ENCODE peak calls at places on chromosomes 11 and 22, in six cellular contexts. One of them, this sample, is unnamed.

GRCh38 chr22:49548356-49549202 is 279.1 kb downstream of the BRD1 start:
- DNase-seq in Right ventricle myocardium superior: peak
- DNase-seq in NCI-H2029 treated with DMSO at 0.1 percent for 48 hours: no peak
- DNase-seq in EL: no peak
- DNase-seq in T follicular helper cell: no peak
- DNase-seq in activated CD4-positive, alpha-beta T cell treated with anti-CD3 and anti-CD28 coated beads for 36 hours: no peak
- DNase-seq in this sample: no peak

GRCh38 chr22:42957958-42958357 is 57.0 kb downstream of the PACSIN2 start:
- DNase-seq in activated CD4-positive, alpha-beta T cell treated with anti-CD3 and anti-CD28 coated beads for 36 hours: no peak
- DNase-seq in EL: no peak
- DNase-seq in T follicular helper cell: no peak
- DNase-seq in NCI-H2029 treated with DMSO at 0.1 percent for 48 hours: no peak
- DNase-seq in Right ventricle myocardium superior: no peak
- DNase-seq in this sample: no peak

GRCh38 chr11:15912825-15913224 is 443.5 kb downstream of the SOX6 start:
- DNase-seq in NCI-H2029 treated with DMSO at 0.1 percent for 48 hours: no peak
- DNase-seq in T follicular helper cell: no peak
- DNase-seq in Right ventricle myocardium superior: no peak
- DNase-seq in activated CD4-positive, alpha-beta T cell treated with anti-CD3 and anti-CD28 coated beads for 36 hours: no peak
- DNase-seq in EL: no peak
- DNase-seq in this sample: no peak

GRCh38 chr22:20464096-20464614 is 26.5 kb upstream of the SCARF2 start:
- DNase-seq in T follicular helper cell: peak
- DNase-seq in activated CD4-positive, alpha-beta T cell treated with anti-CD3 and anti-CD28 coated beads for 36 hours: peak
- DNase-seq in EL: no peak
- DNase-seq in Right ventricle myocardium superior: no peak
- DNase-seq in NCI-H2029 treated with DMSO at 0.1 percent for 48 hours: no peak
- DNase-seq in this sample: peak

GRCh38 chr11:116910378-116910777 is 73.0 kb upstream of the APOA1 start:
- DNase-seq in activated CD4-positive, alpha-beta T cell treated with anti-CD3 and anti-CD28 coated beads for 36 hours: no peak
- DNase-seq in EL: no peak
- DNase-seq in NCI-H2029 treated with DMSO at 0.1 percent for 48 hours: no peak
- DNase-seq in T follicular helper cell: no peak
- DNase-seq in Right ventricle myocardium superior: no peak
- DNase-seq in this sample: no peak

GRCh38 chr22:33000342-33001280 is 57.6 kb downstream of the SYN3 start:
- DNase-seq in T follicular helper cell: no peak
- DNase-seq in activated CD4-positive, alpha-beta T cell treated with anti-CD3 and anti-CD28 coated beads for 36 hours: peak
- DNase-seq in NCI-H2029 treated with DMSO at 0.1 percent for 48 hours: no peak
- DNase-seq in EL: peak
- DNase-seq in Right ventricle myocardium superior: peak
- DNase-seq in this sample: peak

GRCh38 chr11:12149672-12150225 is 39.4 kb downstream of the MICAL2 start:
- DNase-seq in T follicular helper cell: no peak
- DNase-seq in EL: no peak
- DNase-seq in NCI-H2029 treated with DMSO at 0.1 percent for 48 hours: no peak
- DNase-seq in activated CD4-positive, alpha-beta T cell treated with anti-CD3 and anti-CD28 coated beads for 36 hours: peak
- DNase-seq in Right ventricle myocardium superior: no peak
- DNase-seq in this sample: no peak

GRCh38 chr11:15073361-15074205 is at the start of gene CALCB:
- DNase-seq in activated CD4-positive, alpha-beta T cell treated with anti-CD3 and anti-CD28 coated beads for 36 hours: peak
- DNase-seq in T follicular helper cell: no peak
- DNase-seq in Right ventricle myocardium superior: peak
- DNase-seq in EL: peak
- DNase-seq in NCI-H2029 treated with DMSO at 0.1 percent for 48 hours: peak
- DNase-seq in this sample: no peak

GRCh38 chr11:86508604-86509471 is 134.2 kb downstream of the CCDC81 start:
- DNase-seq in EL: peak
- DNase-seq in activated CD4-positive, alpha-beta T cell treated with anti-CD3 and anti-CD28 coated beads for 36 hours: no peak
- DNase-seq in NCI-H2029 treated with DMSO at 0.1 percent for 48 hours: no peak
- DNase-seq in T follicular helper cell: no peak
- DNase-seq in Right ventricle myocardium superior: no peak
- DNase-seq in this sample: no peak

GRCh38 chr11:119700030-119700429 is 29.0 kb downstream of the NECTIN1 start:
- DNase-seq in NCI-H2029 treated with DMSO at 0.1 percent for 48 hours: no peak
- DNase-seq in EL: no peak
- DNase-seq in Right ventricle myocardium superior: no peak
- DNase-seq in T follicular helper cell: no peak
- DNase-seq in activated CD4-positive, alpha-beta T cell treated with anti-CD3 and anti-CD28 coated beads for 36 hours: no peak
- DNase-seq in this sample: no peak

GRCh38 chr22:26922804-26923203 is 265.4 kb downstream of the MIAT start:
- DNase-seq in Right ventricle myocardium superior: no peak
- DNase-seq in activated CD4-positive, alpha-beta T cell treated with anti-CD3 and anti-CD28 coated beads for 36 hours: peak
- DNase-seq in T follicular helper cell: no peak
- DNase-seq in EL: no peak
- DNase-seq in NCI-H2029 treated with DMSO at 0.1 percent for 48 hours: no peak
- DNase-seq in this sample: no peak

GRCh38 chr11:34564807-34565241 is 51.2 kb upstream of the ELF5 start:
- DNase-seq in Right ventricle myocardium superior: peak
- DNase-seq in NCI-H2029 treated with DMSO at 0.1 percent for 48 hours: no peak
- DNase-seq in T follicular helper cell: no peak
- DNase-seq in EL: no peak
- DNase-seq in activated CD4-positive, alpha-beta T cell treated with anti-CD3 and anti-CD28 coated beads for 36 hours: no peak
- DNase-seq in this sample: no peak

GRCh38 chr11:69409812-69410645 is 71.4 kb upstream of the LINC01488 start:
- DNase-seq in T follicular helper cell: no peak
- DNase-seq in activated CD4-positive, alpha-beta T cell treated with anti-CD3 and anti-CD28 coated beads for 36 hours: peak
- DNase-seq in NCI-H2029 treated with DMSO at 0.1 percent for 48 hours: no peak
- DNase-seq in EL: no peak
- DNase-seq in Right ventricle myocardium superior: no peak
- DNase-seq in this sample: no peak

GRCh38 chr11:13970986-13971385 is 8.5 kb downstream of the SPON1 start:
- DNase-seq in NCI-H2029 treated with DMSO at 0.1 percent for 48 hours: no peak
- DNase-seq in Right ventricle myocardium superior: peak
- DNase-seq in T follicular helper cell: no peak
- DNase-seq in activated CD4-positive, alpha-beta T cell treated with anti-CD3 and anti-CD28 coated beads for 36 hours: peak
- DNase-seq in EL: peak
- DNase-seq in this sample: no peak

GRCh38 chr11:803770-804598 is 1.0 kb downstream of the PIDD1 start:
- DNase-seq in EL: no peak
- DNase-seq in Right ventricle myocardium superior: no peak
- DNase-seq in activated CD4-positive, alpha-beta T cell treated with anti-CD3 and anti-CD28 coated beads for 36 hours: no peak
- DNase-seq in T follicular helper cell: no peak
- DNase-seq in NCI-H2029 treated with DMSO at 0.1 percent for 48 hours: no peak
- DNase-seq in this sample: no peak

GRCh38 chr11:94790771-94791180 is 22.6 kb downstream of the AMOTL1 start:
- DNase-seq in activated CD4-positive, alpha-beta T cell treated with anti-CD3 and anti-CD28 coated beads for 36 hours: no peak
- DNase-seq in Right ventricle myocardium superior: no peak
- DNase-seq in EL: no peak
- DNase-seq in NCI-H2029 treated with DMSO at 0.1 percent for 48 hours: no peak
- DNase-seq in T follicular helper cell: no peak
- DNase-seq in this sample: no peak

GRCh38 chr11:66524304-66525040 is 14.0 kb downstream of the BBS1 start:
- DNase-seq in Right ventricle myocardium superior: no peak
- DNase-seq in NCI-H2029 treated with DMSO at 0.1 percent for 48 hours: no peak
- DNase-seq in activated CD4-positive, alpha-beta T cell treated with anti-CD3 and anti-CD28 coated beads for 36 hours: no peak
- DNase-seq in EL: no peak
- DNase-seq in T follicular helper cell: no peak
- DNase-seq in this sample: no peak

GRCh38 chr22:44947029-44947428 is 62.8 kb downstream of the PHF21B start:
- DNase-seq in T follicular helper cell: no peak
- DNase-seq in EL: no peak
- DNase-seq in Right ventricle myocardium superior: no peak
- DNase-seq in NCI-H2029 treated with DMSO at 0.1 percent for 48 hours: no peak
- DNase-seq in activated CD4-positive, alpha-beta T cell treated with anti-CD3 and anti-CD28 coated beads for 36 hours: no peak
- DNase-seq in this sample: no peak

GRCh38 chr11:13335319-13335718 is 57.7 kb downstream of the BMAL1 start:
- DNase-seq in Right ventricle myocardium superior: peak
- DNase-seq in NCI-H2029 treated with DMSO at 0.1 percent for 48 hours: peak
- DNase-seq in EL: peak
- DNase-seq in activated CD4-positive, alpha-beta T cell treated with anti-CD3 and anti-CD28 coated beads for 36 hours: peak
- DNase-seq in T follicular helper cell: peak
- DNase-seq in this sample: peak

GRCh38 chr11:125494601-125494986 is 1.5 kb downstream of the FEZ1 start:
- DNase-seq in NCI-H2029 treated with DMSO at 0.1 percent for 48 hours: no peak
- DNase-seq in Right ventricle myocardium superior: no peak
- DNase-seq in activated CD4-positive, alpha-beta T cell treated with anti-CD3 and anti-CD28 coated beads for 36 hours: peak
- DNase-seq in EL: no peak
- DNase-seq in T follicular helper cell: no peak
- DNase-seq in this sample: no peak

GRCh38 chr11:117604349-117604995 is 192.5 kb downstream of the DSCAML1 start:
- DNase-seq in T follicular helper cell: no peak
- DNase-seq in NCI-H2029 treated with DMSO at 0.1 percent for 48 hours: peak
- DNase-seq in activated CD4-positive, alpha-beta T cell treated with anti-CD3 and anti-CD28 coated beads for 36 hours: no peak
- DNase-seq in Right ventricle myocardium superior: no peak
- DNase-seq in EL: peak
- DNase-seq in this sample: no peak

GRCh38 chr11:56841210-56841810 is 92.8 kb upstream of the OR9G4 start:
- DNase-seq in EL: peak
- DNase-seq in Right ventricle myocardium superior: no peak
- DNase-seq in NCI-H2029 treated with DMSO at 0.1 percent for 48 hours: peak
- DNase-seq in activated CD4-positive, alpha-beta T cell treated with anti-CD3 and anti-CD28 coated beads for 36 hours: peak
- DNase-seq in T follicular helper cell: no peak
- DNase-seq in this sample: no peak

GRCh38 chr22:49026476-49027121 is 801.1 kb downstream of the BRD1 start:
- DNase-seq in Right ventricle myocardium superior: no peak
- DNase-seq in NCI-H2029 treated with DMSO at 0.1 percent for 48 hours: peak
- DNase-seq in T follicular helper cell: no peak
- DNase-seq in activated CD4-positive, alpha-beta T cell treated with anti-CD3 and anti-CD28 coated beads for 36 hours: peak
- DNase-seq in EL: no peak
- DNase-seq in this sample: no peak

GRCh38 chr11:20854214-20854613 is 184.8 kb downstream of the NELL1 start:
- DNase-seq in NCI-H2029 treated with DMSO at 0.1 percent for 48 hours: no peak
- DNase-seq in T follicular helper cell: no peak
- DNase-seq in Right ventricle myocardium superior: no peak
- DNase-seq in activated CD4-positive, alpha-beta T cell treated with anti-CD3 and anti-CD28 coated beads for 36 hours: no peak
- DNase-seq in EL: no peak
- DNase-seq in this sample: no peak

GRCh38 chr22:24305260-24305692 is 34.6 kb downstream of the SPECC1L start:
- DNase-seq in activated CD4-positive, alpha-beta T cell treated with anti-CD3 and anti-CD28 coated beads for 36 hours: peak
- DNase-seq in Right ventricle myocardium superior: no peak
- DNase-seq in NCI-H2029 treated with DMSO at 0.1 percent for 48 hours: no peak
- DNase-seq in EL: no peak
- DNase-seq in T follicular helper cell: no peak
- DNase-seq in this sample: no peak

This sample was measured in T-helper 17 cell.